ENCODE peak calls at places on chromosomes 3 and 15, in eight cellular contexts. N is keratinocyte, U is hepatocyte, O is GM23248, T is K562, L is endothelial cell of umbilical vein, K is IMR-90, V is mesenchymal stem cell. S is an unnamed sample.

GRCh38 chr3:16523778-16524177 is 10.3 kb upstream of the RFTN1 start:
- DNase-seq in N (no peak), U (no peak), O (no peak), T (no peak), L (no peak), K (peak), V (no peak), S (no peak)

GRCh38 chr15:98647774-98648653 is at the start of gene IGF1R:
- DNase-seq in N (no peak), U (peak), O (peak), T (peak), L (peak), K (peak), V (peak), S (peak)

GRCh38 chr15:38873151-38873550 is 308.5 kb upstream of the RASGRP1 start:
- DNase-seq in N (no peak), U (no peak), O (no peak), T (no peak), L (no peak), K (no peak), V (no peak), S (peak)

GRCh38 chr3:9704343-9705322 is 1.0 kb downstream of the CPNE9 start:
- DNase-seq in N (no peak), U (peak), O (peak), T (peak), L (peak), K (peak), V (peak), S (peak)

GRCh38 chr3:158404319-158404718 is 166.7 kb upstream of the MLF1 start:
- DNase-seq in N (no peak), U (no peak), O (no peak), T (no peak), L (no peak), K (no peak), V (no peak), S (no peak)

GRCh38 chr3:183265157-183265642 is 12.1 kb downstream of the B3GNT5 start:
- DNase-seq in N (no peak), U (no peak), O (no peak), T (no peak), L (no peak), K (no peak), V (peak), S (no peak)

GRCh38 chr15:62165029-62165792 is at the start of gene C2CD4B:
- DNase-seq in N (no peak), U (peak), O (peak), T (peak), L (peak), K (no peak), V (peak), S (no peak)

GRCh38 chr15:67523337-67523736 is 2.4 kb downstream of the C15orf61 start:
- DNase-seq in N (no peak), U (no peak), O (no peak), T (no peak), L (no peak), K (no peak), V (no peak), S (no peak)

GRCh38 chr3:16975083-16975482 is 90.3 kb downstream of the PLCL2 start:
- DNase-seq in N (no peak), U (no peak), O (no peak), T (no peak), L (no peak), K (no peak), V (no peak), S (no peak)

GRCh38 chr3:69855436-69856162 is 116.3 kb downstream of the MITF start:
- DNase-seq in N (no peak), U (peak), O (peak), T (peak), L (peak), K (peak), V (peak), S (peak)

GRCh38 chr3:69847303-69847702 is 108.0 kb downstream of the MITF start:
- DNase-seq in N (no peak), U (no peak), O (no peak), T (no peak), L (no peak), K (no peak), V (no peak), S (no peak)

GRCh38 chr3:69848113-69848512 is 108.8 kb downstream of the MITF start:
- DNase-seq in N (no peak), U (no peak), O (peak), T (no peak), L (peak), K (no peak), V (no peak), S (no peak)

GRCh38 chr3:69853033-69853432 is 113.8 kb downstream of the MITF start:
- DNase-seq in N (no peak), U (no peak), O (no peak), T (no peak), L (no peak), K (no peak), V (no peak), S (no peak)

DNA sequence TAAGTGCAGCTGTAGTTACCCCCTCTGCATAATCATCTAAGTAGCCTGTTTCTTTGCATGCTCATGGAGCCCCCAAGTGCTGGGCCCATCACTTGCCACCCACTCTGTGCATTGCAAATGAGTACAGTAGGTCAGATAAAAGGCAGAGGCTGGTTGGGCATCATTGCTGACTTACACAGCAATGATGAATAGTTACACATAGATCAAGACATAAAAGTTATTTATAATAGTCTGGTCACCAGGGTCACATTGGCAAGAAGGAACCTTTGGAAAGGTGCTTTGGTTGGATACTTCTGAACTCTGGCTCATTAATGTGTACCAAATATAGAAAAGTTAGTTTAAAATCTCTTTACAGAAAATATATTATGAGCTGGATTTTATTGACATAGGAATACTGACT is 111.6 kb downstream of the MITF start:
- DNase-seq in N (no peak), U (no peak), O (no peak), T (no peak), L (no peak), K (no peak), V (no peak), S (no peak)
- H2AFZ ChIP-seq in N (no peak), U (no peak), O (no peak), T (no peak), L (no peak), K (no peak), V (no peak), S (no peak)

GRCh38 chr3:74614133-74614967 is at the start of gene CNTN3:
- DNase-seq in N (no peak), U (peak), O (peak), T (no peak), L (no peak), K (peak), V (no peak), S (no peak)
- H2AFZ ChIP-seq in N (no peak), U (peak), O (peak), T (no peak), L (no peak), K (peak), V (peak), S (no peak)

DNA sequence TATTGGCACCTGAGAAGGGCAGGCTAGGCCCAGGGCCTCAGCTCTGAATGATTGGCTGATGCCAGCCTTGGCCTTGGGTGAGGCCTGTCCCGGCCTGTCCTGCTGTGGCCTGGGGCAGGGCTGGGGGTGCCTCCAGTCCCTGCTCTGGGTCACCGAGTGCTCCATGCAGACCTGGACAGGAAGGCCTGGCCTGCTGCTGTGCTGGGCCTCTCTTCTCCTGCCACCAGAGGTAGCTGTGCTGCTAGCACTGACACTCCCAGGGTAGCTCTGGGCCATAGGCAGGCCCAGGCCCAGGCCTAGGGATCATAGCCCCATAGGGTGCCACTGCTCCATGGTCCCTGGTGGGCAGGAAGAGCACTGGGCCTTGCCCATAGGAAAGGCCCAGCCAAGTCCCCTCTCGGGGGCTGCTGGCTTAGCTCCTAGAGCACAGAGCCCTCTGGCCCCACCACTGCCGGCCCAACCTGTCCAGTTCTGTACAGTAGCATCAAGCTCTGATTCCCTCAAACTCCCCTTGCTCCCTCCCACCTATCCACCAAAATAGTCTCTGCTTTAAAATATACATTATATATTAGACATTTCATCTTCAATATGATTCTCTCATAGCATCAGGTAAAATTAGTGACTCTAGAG is 18.2 kb downstream of the ABTB1 start:
- DNase-seq in N (no peak), U (peak), O (peak), T (peak), L (peak), K (peak), V (peak), S (peak)
- H2AFZ ChIP-seq in N (no peak), U (no peak), O (no peak), T (no peak), L (no peak), K (peak), V (no peak), S (no peak)

DNA sequence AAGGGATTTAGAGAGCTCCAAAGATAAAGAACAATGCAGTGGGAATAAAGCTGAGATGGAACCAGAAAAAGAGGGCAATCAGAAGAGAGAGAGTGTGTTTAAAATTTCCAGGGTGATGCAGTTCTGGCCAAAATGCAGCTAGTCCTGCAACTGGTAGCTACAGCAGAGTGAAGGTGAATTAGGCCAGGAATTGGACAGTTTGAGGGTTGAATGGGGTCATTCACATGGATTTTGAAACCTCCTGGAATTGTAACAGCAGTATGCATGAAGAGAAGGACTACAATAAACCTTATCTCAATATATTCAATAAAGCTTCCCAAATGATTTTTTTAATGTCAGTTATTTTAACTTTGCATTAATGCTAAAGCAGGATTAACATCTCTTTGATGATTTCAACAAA is 85.2 kb downstream of the CBLB start:
- DNase-seq in N (no peak), U (no peak), O (no peak), T (no peak), L (no peak), K (no peak), V (no peak), S (no peak)
- H2AFZ ChIP-seq in N (no peak), U (no peak), O (no peak), T (no peak), L (no peak), K (no peak), V (no peak), S (no peak)

DNA sequence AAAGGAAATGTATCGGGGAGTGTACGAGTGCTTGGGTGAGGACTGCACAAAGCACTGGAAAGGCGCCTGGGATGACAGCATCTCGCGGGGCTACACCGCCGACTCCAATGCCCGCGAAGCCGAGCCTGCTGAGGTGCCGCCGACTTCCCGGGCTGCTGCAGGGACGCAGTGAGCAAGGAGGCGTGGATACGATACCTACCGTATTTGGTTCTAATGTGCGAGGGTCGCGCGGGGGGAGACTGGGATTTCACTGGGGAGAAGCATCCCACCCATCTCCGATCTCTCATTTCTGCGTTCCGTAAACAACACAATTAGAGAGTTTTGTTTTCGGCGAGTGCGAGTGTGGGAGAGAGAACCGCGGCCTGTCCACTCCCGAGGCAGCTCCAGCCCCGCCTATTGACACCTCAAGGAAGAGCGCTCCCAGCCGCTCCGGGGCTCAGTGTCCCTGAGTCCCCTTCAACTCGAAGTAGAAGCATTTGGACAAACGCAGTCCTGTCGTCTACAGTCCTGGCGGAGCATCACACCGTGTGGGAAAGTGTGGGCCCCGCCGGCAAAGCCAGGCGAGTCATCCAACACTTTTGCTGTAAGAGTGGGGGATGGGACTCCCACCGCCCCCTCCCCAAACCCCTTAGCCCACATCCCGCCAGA is 1.8 kb downstream of the MECOM start:
- DNase-seq in N (no peak), U (peak), O (peak), T (no peak), L (peak), K (peak), V (peak), S (peak)
- H2AFZ ChIP-seq in N (peak), U (peak), O (peak), T (peak), L (no peak), K (peak), V (no peak), S (peak)

GRCh38 chr3:102974333-102974732 is 539.5 kb downstream of the ZPLD1 start:
- DNase-seq in N (no peak), U (no peak), O (no peak), T (no peak), L (no peak), K (no peak), V (no peak), S (no peak)
- H2AFZ ChIP-seq in N (no peak), U (no peak), O (no peak), T (no peak), L (no peak), K (no peak), V (no peak), S (no peak)